ENCODE peak calls at places on chromosome 18, in four cellular contexts. One of them, this sample, is unnamed.
A peak's percentile ranks its signal among the peaks of the same experiment; 100 is the strongest.

GRCh38 chr18:79494936-79495335 is 99.2 kb downstream of the NFATC1 start:
- DNase-seq in H9: no peak
- DNase-seq in mesenchymal stem cell: no peak
- DNase-seq in H1: no peak
- DNase-seq in this sample: no peak

GRCh38 chr18:2919600-2919999 is 72.8 kb downstream of the EMILIN2 start:
- DNase-seq in H9: no peak
- DNase-seq in mesenchymal stem cell: no peak
- DNase-seq in H1: no peak
- DNase-seq in this sample: no peak

GRCh38 chr18:80246656-80247402 is 485 bp downstream of the PARD6G start:
- DNase-seq in H9: peak; percentile 50
- DNase-seq in mesenchymal stem cell: peak; percentile 29
- DNase-seq in H1: no peak
- DNase-seq in this sample: peak; percentile 45

GRCh38 chr18:23231340-23232021 is 96.2 kb downstream of the CABLES1 start:
- DNase-seq in H9: no peak
- DNase-seq in mesenchymal stem cell: peak; percentile 97
- DNase-seq in H1: no peak
- DNase-seq in this sample: no peak

GRCh38 chr18:79924814-79925655 is 26.4 kb downstream of the SLC66A2 start:
- DNase-seq in H9: peak; percentile 22
- DNase-seq in mesenchymal stem cell: no peak
- DNase-seq in H1: no peak
- DNase-seq in this sample: no peak

GRCh38 chr18:61348230-61348629 is 15.0 kb downstream of the CDH20 start:
- DNase-seq in H9: no peak
- DNase-seq in mesenchymal stem cell: no peak
- DNase-seq in H1: no peak
- DNase-seq in this sample: no peak

GRCh38 chr18:27854631-27855030 is 322.3 kb downstream of the CDH2 start:
- DNase-seq in H9: no peak
- DNase-seq in mesenchymal stem cell: no peak
- DNase-seq in H1: no peak
- DNase-seq in this sample: no peak

GRCh38 chr18:76708727-76709353 is 113.5 kb upstream of the ZNF236 start:
- DNase-seq in H9: no peak
- DNase-seq in mesenchymal stem cell: no peak
- DNase-seq in H1: no peak
- DNase-seq in this sample: no peak

GRCh38 chr18:58639237-58639636 is 10.3 kb upstream of the ALPK2 start:
- DNase-seq in H9: no peak
- DNase-seq in mesenchymal stem cell: no peak
- DNase-seq in H1: no peak
- DNase-seq in this sample: no peak

GRCh38 chr18:56748698-56749268 is 97.6 kb downstream of the WDR7 start:
- DNase-seq in H9: no peak
- DNase-seq in mesenchymal stem cell: peak; percentile 57
- DNase-seq in H1: no peak
- DNase-seq in this sample: peak; percentile 29

GRCh38 chr18:51943281-51943680 is 396.7 kb upstream of the DCC start:
- DNase-seq in H9: no peak
- DNase-seq in mesenchymal stem cell: no peak
- DNase-seq in H1: no peak
- DNase-seq in this sample: no peak

GRCh38 chr18:62611395-62612241 is 88.8 kb downstream of the ZCCHC2 start:
- DNase-seq in H9: no peak
- DNase-seq in mesenchymal stem cell: no peak
- DNase-seq in H1: no peak
- DNase-seq in this sample: no peak

GRCh38 chr18:79975043-79975442 is 10.6 kb downstream of the HSBP1L1 start:
- DNase-seq in H9: no peak
- DNase-seq in mesenchymal stem cell: no peak
- DNase-seq in H1: no peak
- DNase-seq in this sample: no peak

GRCh38 chr18:6170604-6171003 is 244.1 kb downstream of the L3MBTL4 start:
- DNase-seq in H9: no peak
- DNase-seq in mesenchymal stem cell: no peak
- DNase-seq in H1: no peak
- DNase-seq in this sample: no peak
- H2BK15ac ChIP-seq in H9: no peak overlapping the region
- H2BK15ac ChIP-seq in mesenchymal stem cell: no peak overlapping the region
- H2BK15ac ChIP-seq in H1: no peak overlapping the region
- H2BK15ac ChIP-seq in this sample: no peak overlapping the region

GRCh38 chr18:63789327-63789726 is 14.1 kb downstream of the SERPINB7 start:
- DNase-seq in H9: no peak
- DNase-seq in mesenchymal stem cell: no peak
- DNase-seq in H1: no peak
- DNase-seq in this sample: no peak
- H2BK12ac ChIP-seq in H9: no peak overlapping the region
- H2BK12ac ChIP-seq in mesenchymal stem cell: no peak overlapping the region
- H2BK12ac ChIP-seq in H1: no peak overlapping the region
- H2BK12ac ChIP-seq in this sample: no peak overlapping the region

GRCh38 chr18:10936211-10937053 is 212.9 kb downstream of the PIEZO2 start:
- DNase-seq in H9: no peak
- DNase-seq in mesenchymal stem cell: no peak
- DNase-seq in H1: no peak
- DNase-seq in this sample: no peak
- H2BK15ac ChIP-seq in H9: no peak overlapping the region
- H2BK15ac ChIP-seq in mesenchymal stem cell: no peak overlapping the region
- H2BK15ac ChIP-seq in H1: no peak overlapping the region
- H2BK15ac ChIP-seq in this sample: no peak overlapping the region

DNA sequence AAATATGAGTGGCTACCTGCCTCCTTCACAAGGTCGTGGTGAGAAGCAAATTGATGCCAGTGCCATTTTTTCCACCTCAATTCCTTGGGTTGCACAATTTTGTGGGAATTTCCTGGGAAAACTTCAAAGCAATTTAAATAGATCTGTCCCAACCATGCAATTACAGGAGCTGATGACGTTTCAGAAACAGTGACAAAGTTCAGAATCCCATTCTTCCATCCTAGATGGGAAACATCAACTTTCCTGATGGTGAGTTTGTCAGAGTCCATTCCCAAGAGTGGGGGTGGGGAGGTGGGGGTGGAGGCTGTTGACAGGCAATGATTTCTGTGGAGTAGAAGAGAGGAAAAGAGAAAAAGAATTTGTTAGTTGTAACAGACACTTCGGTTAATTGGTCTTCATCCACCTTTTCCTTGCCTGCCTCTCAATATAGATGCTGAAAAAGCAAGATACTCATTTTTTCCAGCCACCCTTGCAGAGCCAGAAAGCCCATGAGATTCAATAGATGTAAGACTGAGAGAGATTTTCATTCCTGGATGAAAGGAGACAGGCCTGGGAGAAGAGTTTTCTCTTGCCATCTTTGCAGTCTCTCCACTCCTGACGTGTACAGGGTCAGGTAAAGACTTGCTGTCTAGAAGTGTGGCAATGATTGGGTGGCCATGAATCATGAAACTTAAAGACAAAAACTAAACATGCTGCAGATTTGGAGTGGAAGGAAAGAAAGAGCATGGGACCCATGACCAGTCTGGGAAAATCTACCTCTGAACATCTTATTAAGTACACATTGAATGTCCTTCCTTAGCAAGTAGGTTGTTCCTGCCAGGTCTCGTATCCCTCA is 47.3 kb downstream of the SOCS6 start:
- DNase-seq in H9: no peak
- DNase-seq in mesenchymal stem cell: peak; percentile 26
- DNase-seq in H1: no peak
- DNase-seq in this sample: no peak
- H2BK12ac ChIP-seq in H9: no peak overlapping the region
- H2BK12ac ChIP-seq in mesenchymal stem cell: no peak overlapping the region
- H2BK12ac ChIP-seq in H1: no peak overlapping the region
- H2BK12ac ChIP-seq in this sample: no peak overlapping the region

DNA sequence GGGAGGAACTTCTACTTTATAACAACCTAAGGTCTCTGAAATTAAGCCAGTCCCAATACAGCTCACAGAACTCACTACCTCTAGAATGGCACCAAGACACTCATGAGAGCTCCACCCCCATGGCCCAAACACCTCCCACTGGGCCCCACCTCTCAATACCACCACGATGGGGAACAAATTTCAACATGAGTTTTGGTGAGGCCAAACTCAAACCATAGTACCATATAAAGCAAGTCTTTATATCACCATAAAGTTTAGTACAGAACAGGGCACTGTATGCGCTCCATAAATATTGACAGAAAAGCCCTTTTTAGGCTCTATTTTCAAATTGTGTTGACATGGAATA is 3.3 kb downstream of the AFG3L2 start:
- DNase-seq in H9: no peak
- DNase-seq in mesenchymal stem cell: no peak
- DNase-seq in H1: no peak
- DNase-seq in this sample: no peak
- H2BK15ac ChIP-seq in H9: no peak overlapping the region
- H2BK15ac ChIP-seq in mesenchymal stem cell: no peak overlapping the region
- H2BK15ac ChIP-seq in H1: no peak overlapping the region
- H2BK15ac ChIP-seq in this sample: no peak overlapping the region